ENCODE peak calls at places on chromosome 6, in seven cellular contexts. Q, P, I, K, B, L and N are unnamed samples.

GRCh38 chr6:157198425-157199279 is 124.7 kb downstream of the TMEM242 start:
- DNase-seq in Q (no peak), P (no peak), I (no peak), K (peak; percentile 76), B (no peak), L (no peak), N (no peak)

GRCh38 chr6:89661559-89661958 is 23.0 kb upstream of the LYRM2 start:
- DNase-seq in Q (no peak), P (no peak), I (no peak), K (no peak), B (no peak), L (no peak), N (no peak)

GRCh38 chr6:111850288-111850937 is 22.8 kb downstream of the FYN start:
- DNase-seq in Q (no peak), P (no peak), I (no peak), K (no peak), B (no peak), L (no peak), N (no peak)

GRCh38 chr6:135938588-135939215 is 87.2 kb downstream of the PDE7B start:
- DNase-seq in Q (no peak), P (no peak), I (no peak), K (peak; percentile 46), B (no peak), L (peak; percentile 2), N (no peak)

GRCh38 chr6:11218477-11218826 is 14.0 kb downstream of the NEDD9 start:
- DNase-seq in Q (no peak), P (no peak), I (no peak), K (no peak), B (no peak), L (no peak), N (no peak)

GRCh38 chr6:7727150-7727950 is 1.5 kb downstream of the BMP6 start:
- DNase-seq in Q (peak; percentile 46), P (peak; percentile 40), I (no peak), K (peak; percentile 67), B (no peak), L (no peak), N (no peak)

GRCh38 chr6:17385660-17386059 is 7.7 kb upstream of the CAP2 start:
- DNase-seq in Q (peak; percentile 56), P (no peak), I (no peak), K (peak; percentile 52), B (no peak), L (no peak), N (no peak)

GRCh38 chr6:3651698-3652229 is 99.7 kb downstream of the PXDC1 start:
- DNase-seq in Q (no peak), P (no peak), I (no peak), K (no peak), B (no peak), L (no peak), N (no peak)

GRCh38 chr6:3411967-3412778 is 44.7 kb downstream of the SLC22A23 start:
- DNase-seq in Q (no peak), P (no peak), I (no peak), K (no peak), B (no peak), L (no peak), N (no peak)

GRCh38 chr6:18326980-18327379 is 60.2 kb upstream of the RNF144B start:
- DNase-seq in Q (no peak), P (no peak), I (no peak), K (no peak), B (no peak), L (no peak), N (no peak)

GRCh38 chr6:20817806-20818320 is 283.6 kb downstream of the CDKAL1 start:
- DNase-seq in Q (peak; percentile 8), P (no peak), I (no peak), K (no peak), B (no peak), L (no peak), N (no peak)

GRCh38 chr6:37916675-37917074 is 97.1 kb downstream of the ZFAND3 start:
- DNase-seq in Q (no peak), P (no peak), I (no peak), K (no peak), B (no peak), L (no peak), N (no peak)